ENCODE peak calls at places on chromosomes 6 and 20, in nine cellular contexts. Q, U, X, G, K, D, T, E and Z are unnamed samples.

GRCh38 chr6:2973656-2974055 is 2.3 kb upstream of the SERPINB6 start:
- DNase-seq in Q (no peak), U (no peak), X (no peak), G (no peak), K (no peak), D (no peak), T (no peak), E (no peak), Z (no peak)

GRCh38 chr6:119985952-119986736 is 636.6 kb upstream of the MAN1A1 start:
- DNase-seq in Q (no peak), U (no peak), X (no peak), G (no peak), K (no peak), D (no peak), T (no peak), E (no peak), Z (no peak)

GRCh38 chr6:54689620-54690019 is 157.0 kb upstream of the FAM83B start:
- DNase-seq in Q (no peak), U (no peak), X (no peak), G (no peak), K (no peak), D (no peak), T (no peak), E (no peak), Z (no peak)

GRCh38 chr6:105985816-105986632 is 100.1 kb upstream of the PRDM1 start:
- DNase-seq in Q (no peak), U (no peak), X (peak; percentile 50), G (peak; percentile 33), K (no peak), D (no peak), T (no peak), E (peak; percentile 35), Z (peak; percentile 56)

GRCh38 chr20:43189614-43190331 is at the start of gene PTPRT:
- DNase-seq in Q (no peak), U (no peak), X (no peak), G (no peak), K (no peak), D (no peak), T (no peak), E (peak; percentile 66), Z (no peak)

GRCh38 chr6:144417686-144418085 is 132.6 kb downstream of the UTRN start:
- DNase-seq in Q (no peak), U (no peak), X (no peak), G (no peak), K (no peak), D (no peak), T (no peak), E (no peak), Z (no peak)

GRCh38 chr6:149079911-149080501 is 237.5 kb upstream of the TAB2 start:
- DNase-seq in Q (no peak), U (no peak), X (peak; percentile 82), G (peak; percentile 79), K (peak; percentile 47), D (no peak), T (no peak), E (no peak), Z (no peak)

GRCh38 chr20:29878281-29878741 is 1379.2 kb upstream of the DEFB115 start:
- DNase-seq in Q (no peak), U (peak; percentile 95), X (peak; percentile 52), G (no peak), K (no peak), D (no peak), T (no peak), E (peak; percentile 93), Z (no peak)

GRCh38 chr20:25046181-25046641 is 11.7 kb downstream of the ACSS1 start:
- DNase-seq in Q (no peak), U (no peak), X (peak; percentile 54), G (peak; percentile 86), K (peak; percentile 73), D (no peak), T (no peak), E (no peak), Z (peak; percentile 38)

GRCh38 chr6:154229796-154230195 is 126.8 kb downstream of the IPCEF1 start:
- DNase-seq in Q (no peak), U (no peak), X (no peak), G (no peak), K (no peak), D (no peak), T (no peak), E (no peak), Z (no peak)

GRCh38 chr6:105798057-105798456 is 288.1 kb upstream of the PRDM1 start:
- DNase-seq in Q (no peak), U (no peak), X (no peak), G (no peak), K (no peak), D (no peak), T (no peak), E (no peak), Z (no peak)

GRCh38 chr6:33213166-33213988 is 5.1 kb downstream of the RING1 start:
- DNase-seq in Q (no peak), U (peak; percentile 50), X (no peak), G (peak; percentile 46), K (no peak), D (peak; percentile 15), T (peak; percentile 40), E (peak; percentile 79), Z (peak; percentile 80)

GRCh38 chr6:25324076-25324762 is 45.0 kb downstream of the CARMIL1 start:
- DNase-seq in Q (no peak), U (no peak), X (no peak), G (no peak), K (no peak), D (no peak), T (no peak), E (no peak), Z (no peak)

GRCh38 chr20:57627339-57627738 is 7.1 kb upstream of the ZBP1 start:
- DNase-seq in Q (peak; percentile 48), U (no peak), X (peak; percentile 23), G (peak; percentile 7), K (no peak), D (no peak), T (no peak), E (no peak), Z (no peak)

GRCh38 chr6:51684603-51685002 is 402.8 kb downstream of the PKHD1 start:
- DNase-seq in Q (no peak), U (no peak), X (no peak), G (no peak), K (no peak), D (no peak), T (no peak), E (no peak), Z (no peak)

GRCh38 chr20:60627751-60628565 is 624.1 kb upstream of the CDH4 start:
- DNase-seq in Q (no peak), U (no peak), X (no peak), G (no peak), K (no peak), D (no peak), T (no peak), E (no peak), Z (no peak)

GRCh38 chr6:143964667-143965066 is 43.4 kb downstream of the PLAGL1 start:
- DNase-seq in Q (no peak), U (peak; percentile 25), X (no peak), G (no peak), K (peak; percentile 18), D (no peak), T (no peak), E (no peak), Z (no peak)

GRCh38 chr20:42678895-42679294 is 510.8 kb downstream of the PTPRT start:
- DNase-seq in Q (no peak), U (no peak), X (no peak), G (no peak), K (no peak), D (no peak), T (no peak), E (peak; percentile 20), Z (peak; percentile 31)

GRCh38 chr6:72748759-72749158 is 126.9 kb downstream of the KCNQ5 start:
- DNase-seq in Q (no peak), U (no peak), X (no peak), G (no peak), K (no peak), D (no peak), T (no peak), E (no peak), Z (no peak)

GRCh38 chr6:161744211-161745067 is 470.6 kb upstream of the AGPAT4 start:
- DNase-seq in Q (no peak), U (no peak), X (no peak), G (no peak), K (no peak), D (no peak), T (no peak), E (peak; percentile 66), Z (no peak)
- H3K27ac ChIP-seq in Q (no peak overlapping the region), U (no peak overlapping the region), X (no peak overlapping the region), G (no peak overlapping the region), K (no peak overlapping the region), D (no peak overlapping the region), T (no peak overlapping the region), E (peak overlapping the region; percentile 71), Z (no peak overlapping the region)

GRCh38 chr6:132063204-132063603 is 112.0 kb upstream of the CCN2 start:
- DNase-seq in Q (no peak), U (no peak), X (no peak), G (no peak), K (no peak), D (no peak), T (no peak), E (no peak), Z (no peak)
- H3K27ac ChIP-seq in Q (no peak overlapping the region), U (no peak overlapping the region), X (no peak overlapping the region), G (no peak overlapping the region), K (no peak overlapping the region), D (no peak overlapping the region), T (no peak overlapping the region), E (no peak overlapping the region), Z (no peak overlapping the region)

GRCh38 chr20:21309678-21310467 is 6.7 kb downstream of the XRN2 start:
- DNase-seq in Q (no peak), U (no peak), X (no peak), G (no peak), K (no peak), D (no peak), T (no peak), E (peak; percentile 25), Z (no peak)
- H3K27ac ChIP-seq in Q (no peak overlapping the region), U (no peak overlapping the region), X (no peak overlapping the region), G (no peak overlapping the region), K (no peak overlapping the region), D (no peak overlapping the region), T (no peak overlapping the region), E (no peak overlapping the region), Z (no peak overlapping the region)

GRCh38 chr6:4350571-4351505 is 215.5 kb upstream of the ECI2 start:
- DNase-seq in Q (no peak), U (no peak), X (no peak), G (peak; percentile 61), K (peak; percentile 81), D (no peak), T (no peak), E (no peak), Z (no peak)

GRCh38 chr6:4352731-4353130 is 217.4 kb upstream of the ECI2 start:
- DNase-seq in Q (peak; percentile 1), U (no peak), X (no peak), G (no peak), K (no peak), D (no peak), T (no peak), E (no peak), Z (no peak)

GRCh38 chr6:4349931-4350330 is 214.6 kb upstream of the ECI2 start:
- DNase-seq in Q (no peak), U (no peak), X (no peak), G (no peak), K (no peak), D (no peak), T (no peak), E (no peak), Z (no peak)

GRCh38 chr6:4351857-4352669 is 216.7 kb upstream of the ECI2 start:
- DNase-seq in Q (no peak), U (no peak), X (peak; percentile 89), G (peak; percentile 82), K (peak; percentile 80), D (no peak), T (no peak), E (peak; percentile 7), Z (no peak)

GRCh38 chr6:4351506-4351852 is 216.1 kb upstream of the ECI2 start:
- DNase-seq in Q (no peak), U (no peak), X (no peak), G (no peak), K (no peak), D (no peak), T (no peak), E (no peak), Z (no peak)
- H3K27ac ChIP-seq in Q (no peak overlapping the region), U (no peak overlapping the region), X (no peak overlapping the region), G (peak overlapping the region; percentile 83), K (peak overlapping the region; percentile 86), D (no peak overlapping the region), T (no peak overlapping the region), E (peak overlapping the region; percentile 40), Z (no peak overlapping the region)